ENCODE peak calls at places on chromosomes 1 and 21, in four cellular contexts. W, D, X and R are unnamed samples.

GRCh38 chr1:159441360-159441759 is 1.8 kb downstream of the OR10J1 start:
- DNase-seq in W (no peak), D (no peak), X (no peak), R (no peak)

GRCh38 chr1:226121049-226121586 is 58.6 kb downstream of the H3-3A start:
- DNase-seq in W (no peak), D (no peak), X (no peak), R (no peak)

GRCh38 chr1:231357831-231358354 is 19.8 kb downstream of the SPRTN start:
- DNase-seq in W (peak), D (peak), X (no peak), R (peak)

GRCh38 chr1:39828734-39829133 is 40.1 kb upstream of the BMP8B start:
- DNase-seq in W (no peak), D (no peak), X (no peak), R (no peak)

GRCh38 chr21:41816583-41817165 is 49.8 kb upstream of the RIPK4 start:
- DNase-seq in W (peak), D (peak), X (peak), R (no peak)

GRCh38 chr1:23254584-23254983 is 37.3 kb upstream of the HTR1D start:
- DNase-seq in W (no peak), D (no peak), X (no peak), R (no peak)

GRCh38 chr1:152697701-152698600 is at the start of gene LCE2A:
- DNase-seq in W (no peak), D (no peak), X (no peak), R (no peak)

GRCh38 chr1:117535776-117536175 is 70.1 kb upstream of the TENT5C start:
- DNase-seq in W (peak), D (no peak), X (no peak), R (no peak)